ENCODE peak calls at places on chromosomes 16 and 17, in four cellular contexts. T is MCF 10A, Q is sigmoid colon, Z is AML-193. G is an unnamed sample.
A peak's percentile ranks its signal among the peaks of the same experiment; 100 is the strongest.

GRCh38 chr17:19756551-19756950 is 8.5 kb upstream of the ALDH3A1 start:
- DNase-seq in Q (no peak), Z (no peak), T (no peak), G (peak; percentile 39)

GRCh38 chr17:37170881-37171460 is 204.8 kb upstream of the C17orf78 start:
- DNase-seq in Z (no peak), T (no peak), Q (no peak), G (no peak)

GRCh38 chr17:17356931-17357270 is 53.7 kb downstream of the NT5M start:
- DNase-seq in Q (no peak), Z (no peak), T (no peak), G (peak; percentile 44)

GRCh38 chr16:89502319-89502843 is 5.8 kb upstream of the SPG7 start:
- DNase-seq in Q (no peak), Z (no peak), T (peak; percentile 51), G (no peak)

GRCh38 chr17:13864551-13864950 is 204.8 kb upstream of the COX10 start:
- DNase-seq in Z (no peak), T (peak; percentile 32), Q (no peak), G (no peak)

GRCh38 chr16:81716478-81717210 is 62.4 kb upstream of the PLCG2 start:
- DNase-seq in Q (no peak), Z (no peak), T (no peak), G (no peak)

GRCh38 chr17:75515523-75516254 is at the start of gene CASKIN2:
- DNase-seq in T (peak; percentile 91), Z (peak; percentile 81), Q (peak; percentile 98), G (peak; percentile 97)

GRCh38 chr16:56450275-56450889 is 750 bp downstream of the NUDT21 start:
- DNase-seq in T (no peak), Q (no peak), Z (no peak), G (no peak)

GRCh38 chr16:25012525-25012991 is 2.6 kb downstream of the ARHGAP17 start:
- DNase-seq in Q (no peak), Z (peak; percentile 6), T (peak; percentile 69), G (no peak)

GRCh38 chr17:58039975-58040374 is 32.9 kb upstream of the SRSF1 start:
- DNase-seq in Z (no peak), Q (no peak), T (no peak), G (no peak)

GRCh38 chr16:26050489-26050888 is 358.7 kb downstream of the HS3ST4 start:
- DNase-seq in T (no peak), Q (no peak), Z (no peak), G (no peak)

GRCh38 chr17:30433514-30433913 is 43.7 kb upstream of the GOSR1 start:
- DNase-seq in Z (peak; percentile 69), T (peak; percentile 95), Q (no peak), G (no peak)

GRCh38 chr16:3001316-3001715 is 11.4 kb upstream of the CLDN9 start:
- DNase-seq in Q (no peak), T (no peak), Z (no peak), G (no peak)

GRCh38 chr17:81031571-81032550 is 3.1 kb upstream of the BAIAP2 start:
- DNase-seq in T (no peak), Q (peak; percentile 62), Z (no peak), G (peak; percentile 81)

GRCh38 chr16:61792194-61792904 is 243.9 kb downstream of the CDH8 start:
- DNase-seq in Q (no peak), T (peak; percentile 33), Z (no peak), G (no peak)

GRCh38 chr17:45353047-45353446 is 36.2 kb upstream of the MAP3K14 start:
- DNase-seq in Q (peak; percentile 12), T (no peak), Z (no peak), G (no peak)

GRCh38 chr17:81090361-81091133 is 55.6 kb downstream of the BAIAP2 start:
- DNase-seq in T (peak; percentile 62), Q (peak; percentile 85), Z (no peak), G (no peak)

GRCh38 chr17:43545383-43545632 is 832 bp downstream of the ETV4 start:
- DNase-seq in T (no peak), Z (no peak), Q (no peak), G (no peak)

GRCh38 chr17:3526491-3526890 is 31.1 kb downstream of the TRPV3 start:
- DNase-seq in Q (peak; percentile 50), T (no peak), Z (no peak), G (no peak)

GRCh38 chr17:41492351-41492750 is 2.6 kb upstream of the KRT36 start:
- DNase-seq in T (no peak), Q (no peak), Z (no peak), G (no peak)

GRCh38 chr16:47392114-47392513 is 68.7 kb downstream of the ITFG1 start:
- DNase-seq in Z (peak; percentile 81), Q (no peak), T (no peak), G (no peak)

GRCh38 chr16:67212766-67213165 is 13.8 kb downstream of the ELMO3 start:
- DNase-seq in T (peak; percentile 66), Z (peak; percentile 4), Q (no peak), G (no peak)

GRCh38 chr17:8119575-8120519 is 1.5 kb upstream of the ALOXE3 start:
- DNase-seq in Q (peak; percentile 87), T (peak; percentile 92), Z (peak; percentile 28), G (peak; percentile 80)

GRCh38 chr17:45428954-45429337 is 3.7 kb downstream of the ARHGAP27 start:
- DNase-seq in Q (no peak), Z (peak; percentile 29), T (no peak), G (peak; percentile 66)

GRCh38 chr16:52114414-52114813 is 432.5 kb downstream of the TOX3 start:
- DNase-seq in Q (no peak), T (peak; percentile 35), Z (no peak), G (no peak)

GRCh38 chr16:23907457-23907902 is 71.7 kb downstream of the PRKCB start:
- DNase-seq in Z (no peak), Q (no peak), T (no peak), G (no peak)

GRCh38 chr16:80620656-80621605 is 80.1 kb downstream of the DYNLRB2 start:
- DNase-seq in T (no peak), Q (no peak), Z (no peak), G (no peak)

GRCh38 chr16:66223176-66223780 is 143.2 kb upstream of the CDH5 start:
- DNase-seq in Z (no peak), T (peak; percentile 46), Q (peak; percentile 22), G (no peak)

GRCh38 chr17:81142301-81143199 is 22.8 kb upstream of the PVALEF start:
- DNase-seq in Q (peak; percentile 85), Z (peak; percentile 72), T (peak; percentile 79), G (peak; percentile 87)

G was measured in cardiac septum.